ENCODE peak calls at places on chromosomes 12 and 14, in five cellular contexts. Q is Right ventricle myocardium superior, O is choroid plexus epithelial cell, G is M059J, U is anterior cingulate cortex. Z is an unnamed sample.

GRCh38 chr14:101248840-101249675 is 312.2 kb upstream of the DIO3 start:
- DNase-seq in U (no peak), Q (no peak), G (no peak), O (no peak), Z (no peak)

GRCh38 chr14:24143511-24143910 is 2.1 kb upstream of the EMC9 start:
- DNase-seq in U (no peak), O (peak), G (peak), Q (no peak), Z (no peak)

GRCh38 chr12:33248364-33248763 is 191.3 kb downstream of the SYT10 start:
- DNase-seq in O (no peak), Q (no peak), G (no peak), U (no peak), Z (no peak)

GRCh38 chr12:102976609-102977280 is 19.3 kb downstream of the ASCL1 start:
- DNase-seq in Q (no peak), G (no peak), U (no peak), O (no peak), Z (no peak)

GRCh38 chr12:54529581-54529980 is 19.8 kb upstream of the PDE1B start:
- DNase-seq in O (no peak), Q (no peak), U (no peak), G (no peak), Z (no peak)

GRCh38 chr12:49223122-49223521 is 34.2 kb upstream of the TUBA1A start:
- DNase-seq in Q (no peak), G (no peak), U (no peak), O (no peak), Z (no peak)

GRCh38 chr14:34297786-34298520 is 164.1 kb downstream of the SPTSSA start:
- DNase-seq in G (no peak), Q (no peak), U (no peak), O (no peak), Z (no peak)

GRCh38 chr12:53740130-53740491 is 11.7 kb downstream of the CISTR start:
- DNase-seq in O (no peak), U (no peak), G (no peak), Q (no peak), Z (no peak)

GRCh38 chr12:77102691-77103090 is 37.3 kb upstream of the E2F7 start:
- DNase-seq in Q (no peak), O (peak), G (peak), U (no peak), Z (no peak)

GRCh38 chr12:113083863-113084430 is 27.4 kb downstream of the DTX1 start:
- DNase-seq in G (no peak), O (no peak), Q (peak), U (no peak), Z (no peak)

GRCh38 chr14:99481745-99482099 is 513 bp downstream of the CCNK start:
- DNase-seq in G (peak), Q (no peak), O (peak), U (no peak), Z (no peak)

GRCh38 chr12:82325540-82326336 is 32.4 kb downstream of the CCDC59 start:
- DNase-seq in U (no peak), Q (no peak), G (no peak), O (no peak), Z (no peak)

GRCh38 chr12:108312885-108313203 is 26.3 kb downstream of the CMKLR1 start:
- DNase-seq in G (peak), Q (peak), O (no peak), U (no peak), Z (peak)

GRCh38 chr12:107503851-107504502 is 181.6 kb upstream of the PWP1 start:
- DNase-seq in U (no peak), Q (no peak), O (no peak), G (no peak), Z (no peak)

GRCh38 chr14:105026033-105026785 is 5.3 kb upstream of the CDCA4 start:
- DNase-seq in G (peak), Q (no peak), O (peak), U (no peak), Z (no peak)

GRCh38 chr12:26845057-26845666 is 12.2 kb upstream of the ITPR2 start:
- DNase-seq in Q (peak), G (peak), U (no peak), O (peak), Z (no peak)

GRCh38 chr12:109310247-109311125 is 1.4 kb upstream of the FOXN4 start:
- DNase-seq in Q (no peak), G (no peak), O (no peak), U (no peak), Z (no peak)

GRCh38 chr12:103519632-103520031 is 23.9 kb upstream of the C12orf42 start:
- DNase-seq in O (no peak), Q (no peak), G (no peak), U (no peak), Z (no peak)

GRCh38 chr12:63995512-63995911 is 151.0 kb downstream of the SRGAP1 start:
- DNase-seq in G (peak), Q (no peak), O (peak), U (no peak), Z (no peak)

GRCh38 chr12:39236994-39237393 is 205.9 kb downstream of the KIF21A start:
- DNase-seq in G (peak), U (no peak), O (peak), Q (no peak), Z (no peak)

GRCh38 chr14:89915114-89915878 is 39.2 kb downstream of the EFCAB11 start:
- DNase-seq in Q (no peak), U (no peak), O (peak), G (peak), Z (peak)

Z was measured in amygdala.